ENCODE peak calls at places on chromosomes 6 and 20, in four cellular contexts. O is HepG2, V is K562, B is SK-N-SH. I is an unnamed sample.

GRCh38 chr6:75207211-75207984 is 1.5 kb upstream of the COL12A1 start:
- DNase-seq in O (no peak), V (no peak), B (peak; percentile 15), I (peak; percentile 29)

GRCh38 chr20:49915380-49916145 is at the start of gene SPATA2:
- DNase-seq in O (peak; percentile 98), V (peak; percentile 92), B (peak; percentile 98), I (peak; percentile 93)

GRCh38 chr20:60117040-60117439 is 158.8 kb downstream of the CDH26 start:
- DNase-seq in O (no peak), V (no peak), B (no peak), I (no peak)

GRCh38 chr6:24774696-24775519 is at the start of gene GMNN:
- DNase-seq in O (peak; percentile 96), V (peak; percentile 99), B (peak; percentile 96), I (peak; percentile 99)

GRCh38 chr20:39105551-39105950 is 143.4 kb downstream of the DHX35 start:
- DNase-seq in O (no peak), V (peak; percentile 48), B (no peak), I (no peak)

GRCh38 chr6:131733376-131734016 is 22.7 kb upstream of the CTAGE9 start:
- DNase-seq in O (no peak), V (no peak), B (no peak), I (no peak)

GRCh38 chr6:30719356-30719755 is 796 bp upstream of the TUBB start:
- DNase-seq in O (no peak), V (no peak), B (no peak), I (no peak)

GRCh38 chr20:48823960-48824497 is 3.8 kb downstream of the PREX1 start:
- DNase-seq in O (no peak), V (no peak), B (no peak), I (no peak)

GRCh38 chr20:13995841-13996240 is 525 bp downstream of the MACROD2 start:
- DNase-seq in O (no peak), V (no peak), B (peak; percentile 79), I (peak; percentile 56)

GRCh38 chr6:167588920-167589614 is 237.6 kb upstream of the AFDN start:
- DNase-seq in O (no peak), V (no peak), B (no peak), I (no peak)

GRCh38 chr20:20439602-20440001 is 71.7 kb downstream of the INSM1 start:
- DNase-seq in O (peak; percentile 32), V (no peak), B (no peak), I (no peak)

GRCh38 chr6:25472314-25472713 is 179.7 kb upstream of the SCGN start:
- DNase-seq in O (no peak), V (peak; percentile 23), B (peak; percentile 22), I (no peak)

GRCh38 chr6:15429146-15430110 is 183.6 kb downstream of the JARID2 start:
- DNase-seq in O (peak; percentile 63), V (no peak), B (no peak), I (no peak)

GRCh38 chr6:131574133-131574532 is 1.1 kb downstream of the ARG1 start:
- DNase-seq in O (peak; percentile 67), V (no peak), B (no peak), I (no peak)

GRCh38 chr6:39263299-39264037 is 34.2 kb upstream of the KCNK5 start:
- DNase-seq in O (no peak), V (no peak), B (no peak), I (no peak)

GRCh38 chr20:775679-776135 is 7.4 kb upstream of the SLC52A3 start:
- DNase-seq in O (no peak), V (peak; percentile 64), B (no peak), I (peak; percentile 77)

GRCh38 chr6:64299176-64299575 is 663.6 kb downstream of the PHF3 start:
- DNase-seq in O (peak; percentile 8), V (no peak), B (no peak), I (no peak)

GRCh38 chr20:58090181-58090580 is 138.3 kb downstream of the ANKRD60 start:
- DNase-seq in O (no peak), V (no peak), B (no peak), I (no peak)

GRCh38 chr6:139776051-139776450 is 401.6 kb upstream of the CITED2 start:
- DNase-seq in O (peak; percentile 61), V (no peak), B (no peak), I (no peak)

GRCh38 chr6:24537771-24538385 is 43.1 kb downstream of the ALDH5A1 start:
- DNase-seq in O (no peak), V (no peak), B (no peak), I (no peak)

GRCh38 chr6:151914475-151914874 is 107.0 kb downstream of the ESR1 start:
- DNase-seq in O (peak; percentile 7), V (no peak), B (no peak), I (no peak)

GRCh38 chr6:31736768-31737314 is 511 bp upstream of the CLIC1 start:
- DNase-seq in O (peak; percentile 33), V (no peak), B (no peak), I (no peak)

GRCh38 chr6:17431581-17431980 is 38.2 kb downstream of the CAP2 start:
- DNase-seq in O (peak; percentile 20), V (no peak), B (no peak), I (no peak)

GRCh38 chr6:53492860-53493634 is 51.9 kb downstream of the GCLC start:
- DNase-seq in O (peak; percentile 59), V (peak; percentile 45), B (peak; percentile 30), I (peak; percentile 11)

GRCh38 chr20:17969884-17970409 is 1.1 kb downstream of the MGME1 start:
- DNase-seq in O (peak; percentile 71), V (no peak), B (no peak), I (no peak)

GRCh38 chr20:60921021-60921622 is 330.9 kb upstream of the CDH4 start:
- DNase-seq in O (peak; percentile 35), V (peak; percentile 22), B (no peak), I (no peak)

GRCh38 chr20:25207149-25207959 is 11.8 kb downstream of the ENTPD6 start:
- DNase-seq in O (no peak), V (no peak), B (peak; percentile 20), I (no peak)

DNA sequence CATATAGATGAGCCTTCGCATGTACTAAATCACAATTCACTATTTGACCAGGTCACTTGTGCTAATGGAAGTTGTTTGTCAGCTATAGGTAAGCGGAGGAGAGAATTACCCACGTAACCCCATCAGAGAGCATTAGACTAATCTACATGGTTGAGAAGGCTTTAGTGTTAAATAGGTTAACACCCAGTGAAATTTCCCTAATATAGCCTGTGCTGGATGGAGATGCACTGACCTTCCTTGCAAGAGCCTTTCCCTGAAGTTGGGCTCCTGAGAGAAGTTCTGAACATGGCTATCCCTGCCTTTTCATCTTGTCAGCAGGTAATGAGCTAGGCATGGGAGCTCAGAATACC is 78.1 kb downstream of the TNFAIP3 start:
- DNase-seq in O (no peak), V (no peak), B (no peak), I (no peak)
- TF ChIP-seq MAX in O (no peak), V (no peak), B (no peak), I (no peak)

GRCh38 chr6:46059608-46060007 is 43.9 kb upstream of the CLIC5 start:
- DNase-seq in O (no peak), V (no peak), B (no peak), I (no peak)

GRCh38 chr6:46062312-46062711 is 46.7 kb upstream of the CLIC5 start:
- DNase-seq in O (no peak), V (no peak), B (no peak), I (no peak)

GRCh38 chr6:46057792-46058191 is 42.1 kb upstream of the CLIC5 start:
- DNase-seq in O (no peak), V (no peak), B (no peak), I (no peak)

GRCh38 chr6:46056906-46057529 is 41.4 kb upstream of the CLIC5 start:
- DNase-seq in O (no peak), V (no peak), B (no peak), I (no peak)

GRCh38 chr6:46058951-46059350 is 43.3 kb upstream of the CLIC5 start:
- DNase-seq in O (no peak), V (no peak), B (no peak), I (no peak)
- TF ChIP-seq FOXJ3 in O (no peak), V (no peak), B (no peak), I (no peak)

DNA sequence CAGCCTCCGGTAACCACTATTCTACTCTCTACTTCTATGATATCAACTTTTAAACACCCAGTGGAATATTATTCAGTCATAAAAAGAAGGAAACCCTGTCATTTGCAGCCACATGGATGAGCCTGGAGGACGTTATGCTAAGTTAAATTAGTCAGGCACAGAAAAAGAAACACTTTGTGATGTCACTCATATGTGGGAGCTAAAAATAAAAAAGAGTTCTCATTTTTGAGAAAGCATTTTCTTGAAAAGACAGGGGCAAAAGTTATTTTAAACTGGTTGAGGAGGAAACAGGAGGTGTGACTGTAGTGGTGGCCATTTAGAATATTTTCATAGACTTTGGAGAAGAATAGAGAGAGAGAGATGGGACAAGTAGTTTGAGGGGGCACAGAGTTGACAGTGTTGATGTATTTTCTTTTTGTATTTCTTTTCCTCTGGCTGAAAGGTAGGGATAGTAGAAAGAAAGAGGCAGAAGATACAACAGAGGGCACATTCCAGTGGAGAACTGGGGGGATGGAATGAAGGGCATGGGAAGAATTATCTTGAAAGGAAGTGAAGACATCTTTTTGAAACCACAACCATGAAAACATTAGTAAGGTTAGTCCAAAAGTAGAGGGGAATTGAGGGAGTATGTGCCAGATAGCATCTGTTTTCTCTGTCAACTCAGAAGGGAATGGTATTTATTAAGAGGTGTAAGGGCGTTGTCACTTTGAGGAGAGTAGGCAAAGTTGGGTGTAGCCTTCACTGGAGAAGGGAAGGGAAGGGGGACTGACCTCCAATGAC is 181.3 kb upstream of the GMDS start:
- DNase-seq in O (no peak), V (no peak), B (no peak), I (no peak)
- TF ChIP-seq MAX in O (no peak), V (no peak), B (no peak), I (no peak)

GRCh38 chr6:113756290-113756665 is 100.9 kb upstream of the MARCKS start:
- DNase-seq in O (no peak), V (no peak), B (no peak), I (no peak)

GRCh38 chr6:113758214-113758613 is 98.9 kb upstream of the MARCKS start:
- DNase-seq in O (no peak), V (no peak), B (no peak), I (no peak)

GRCh38 chr6:113754291-113754690 is 102.9 kb upstream of the MARCKS start:
- DNase-seq in O (no peak), V (no peak), B (no peak), I (no peak)

GRCh38 chr6:113758725-113759576 is 98.2 kb upstream of the MARCKS start:
- DNase-seq in O (no peak), V (no peak), B (no peak), I (no peak)

DNA sequence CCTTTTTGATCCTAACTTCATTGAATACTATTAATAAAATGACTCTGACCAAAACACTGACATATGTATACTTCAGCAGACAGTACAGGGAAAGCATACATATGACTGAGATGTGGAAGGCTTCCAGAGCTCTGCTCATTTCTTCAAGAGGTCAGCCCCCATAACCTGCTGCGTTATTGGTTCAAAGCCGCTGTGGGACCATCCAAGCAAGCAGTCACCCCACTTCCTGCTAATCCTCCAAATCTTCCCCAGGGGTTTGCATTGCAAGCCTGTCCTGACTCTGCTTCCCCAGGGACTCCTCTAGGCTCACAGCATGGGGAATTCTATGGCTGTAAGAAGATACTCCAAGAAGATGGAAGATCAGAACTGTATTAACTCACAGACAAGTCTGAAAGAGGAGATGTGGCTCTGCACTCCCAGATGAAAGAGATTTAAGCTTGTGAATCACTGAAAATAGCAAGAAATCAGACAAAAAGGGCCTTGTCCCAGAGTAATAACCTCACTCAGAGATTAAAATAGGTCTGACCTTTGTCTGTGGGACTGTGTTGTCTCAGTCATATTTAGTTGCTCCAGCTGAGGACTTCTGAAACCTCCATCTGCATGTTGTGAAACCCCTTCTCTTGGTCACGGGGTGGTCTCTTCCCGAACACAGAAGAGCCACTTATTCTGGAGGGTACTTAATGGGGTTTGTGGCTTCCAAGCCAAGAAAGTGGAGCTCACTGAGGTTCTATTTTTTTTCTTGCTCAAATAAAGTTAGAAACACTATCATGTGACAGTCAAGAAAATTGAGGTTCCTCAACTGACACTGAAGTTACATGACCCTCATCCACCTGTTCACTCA is 101.5 kb upstream of the MARCKS start:
- DNase-seq in O (no peak), V (no peak), B (no peak), I (no peak)
- TF ChIP-seq FOXJ3 in O (no peak), V (no peak), B (no peak), I (no peak)